ENCODE peak calls at places on chromosome 13, in six cellular contexts. One of them, this sample, is unnamed.

GRCh38 chr13:51770681-51771417 is 33.1 kb downstream of the DHRS12 start:
- DNase-seq in EL: no peak
- DNase-seq in effector CD4-positive, alpha-beta T cell: no peak
- DNase-seq in iPS DF 6.9: no peak
- DNase-seq in Ammon's horn: no peak
- DNase-seq in NCI-H446 treated with DMSO at 0.1 percent for 48 hours: no peak
- DNase-seq in this sample: no peak

GRCh38 chr13:31538067-31539042 is 201.0 kb upstream of the RXFP2 start:
- DNase-seq in EL: peak
- DNase-seq in effector CD4-positive, alpha-beta T cell: no peak
- DNase-seq in iPS DF 6.9: peak
- DNase-seq in Ammon's horn: no peak
- DNase-seq in NCI-H446 treated with DMSO at 0.1 percent for 48 hours: no peak
- DNase-seq in this sample: no peak

GRCh38 chr13:77267362-77267761 is 59.5 kb downstream of the MYCBP2 start:
- DNase-seq in EL: peak
- DNase-seq in effector CD4-positive, alpha-beta T cell: no peak
- DNase-seq in iPS DF 6.9: no peak
- DNase-seq in Ammon's horn: no peak
- DNase-seq in NCI-H446 treated with DMSO at 0.1 percent for 48 hours: no peak
- DNase-seq in this sample: no peak

GRCh38 chr13:98406971-98407370 is 169.9 kb downstream of the STK24 start:
- DNase-seq in EL: no peak
- DNase-seq in effector CD4-positive, alpha-beta T cell: no peak
- DNase-seq in iPS DF 6.9: no peak
- DNase-seq in Ammon's horn: no peak
- DNase-seq in NCI-H446 treated with DMSO at 0.1 percent for 48 hours: no peak
- DNase-seq in this sample: no peak

GRCh38 chr13:41917641-41918040 is 43.3 kb downstream of the VWA8 start:
- DNase-seq in EL: peak
- DNase-seq in effector CD4-positive, alpha-beta T cell: no peak
- DNase-seq in iPS DF 6.9: no peak
- DNase-seq in Ammon's horn: no peak
- DNase-seq in NCI-H446 treated with DMSO at 0.1 percent for 48 hours: no peak
- DNase-seq in this sample: no peak

GRCh38 chr13:106467406-106468122 is 67.9 kb downstream of the EFNB2 start:
- DNase-seq in EL: no peak
- DNase-seq in effector CD4-positive, alpha-beta T cell: no peak
- DNase-seq in iPS DF 6.9: no peak
- DNase-seq in Ammon's horn: no peak
- DNase-seq in NCI-H446 treated with DMSO at 0.1 percent for 48 hours: no peak
- DNase-seq in this sample: no peak

GRCh38 chr13:21402586-21403307 is 56.4 kb downstream of the ZDHHC20 start:
- DNase-seq in EL: peak
- DNase-seq in effector CD4-positive, alpha-beta T cell: no peak
- DNase-seq in iPS DF 6.9: no peak
- DNase-seq in Ammon's horn: no peak
- DNase-seq in NCI-H446 treated with DMSO at 0.1 percent for 48 hours: no peak
- DNase-seq in this sample: no peak

GRCh38 chr13:83024226-83024625 is 858.0 kb downstream of the SLITRK1 start:
- DNase-seq in EL: no peak
- DNase-seq in effector CD4-positive, alpha-beta T cell: no peak
- DNase-seq in iPS DF 6.9: no peak
- DNase-seq in Ammon's horn: no peak
- DNase-seq in NCI-H446 treated with DMSO at 0.1 percent for 48 hours: no peak
- DNase-seq in this sample: no peak

GRCh38 chr13:76725211-76725610 is 161.0 kb downstream of the KCTD12 start:
- DNase-seq in EL: peak
- DNase-seq in effector CD4-positive, alpha-beta T cell: no peak
- DNase-seq in iPS DF 6.9: no peak
- DNase-seq in Ammon's horn: no peak
- DNase-seq in NCI-H446 treated with DMSO at 0.1 percent for 48 hours: no peak
- DNase-seq in this sample: no peak

GRCh38 chr13:76974618-76974975 is 17.3 kb upstream of the CLN5 start:
- DNase-seq in EL: no peak
- DNase-seq in effector CD4-positive, alpha-beta T cell: no peak
- DNase-seq in iPS DF 6.9: no peak
- DNase-seq in Ammon's horn: no peak
- DNase-seq in NCI-H446 treated with DMSO at 0.1 percent for 48 hours: no peak
- DNase-seq in this sample: no peak

GRCh38 chr13:34897220-34897619 is 44.9 kb upstream of the NBEA start:
- DNase-seq in EL: no peak
- DNase-seq in effector CD4-positive, alpha-beta T cell: no peak
- DNase-seq in iPS DF 6.9: no peak
- DNase-seq in Ammon's horn: no peak
- DNase-seq in NCI-H446 treated with DMSO at 0.1 percent for 48 hours: no peak
- DNase-seq in this sample: no peak

GRCh38 chr13:97659602-97660001 is 225.6 kb downstream of the RAP2A start:
- DNase-seq in EL: no peak
- DNase-seq in effector CD4-positive, alpha-beta T cell: no peak
- DNase-seq in iPS DF 6.9: no peak
- DNase-seq in Ammon's horn: peak
- DNase-seq in NCI-H446 treated with DMSO at 0.1 percent for 48 hours: no peak
- DNase-seq in this sample: no peak

GRCh38 chr13:40794414-40795368 is 5.3 kb downstream of the SLC25A15 start:
- DNase-seq in EL: no peak
- DNase-seq in effector CD4-positive, alpha-beta T cell: no peak
- DNase-seq in iPS DF 6.9: no peak
- DNase-seq in Ammon's horn: no peak
- DNase-seq in NCI-H446 treated with DMSO at 0.1 percent for 48 hours: no peak
- DNase-seq in this sample: no peak

GRCh38 chr13:104586010-104586746 is 1520.0 kb upstream of the SLC10A2 start:
- DNase-seq in EL: peak
- DNase-seq in effector CD4-positive, alpha-beta T cell: no peak
- DNase-seq in iPS DF 6.9: no peak
- DNase-seq in Ammon's horn: no peak
- DNase-seq in NCI-H446 treated with DMSO at 0.1 percent for 48 hours: no peak
- DNase-seq in this sample: no peak

GRCh38 chr13:48646791-48647190 is 6.9 kb upstream of the CYSLTR2 start:
- DNase-seq in EL: no peak
- DNase-seq in effector CD4-positive, alpha-beta T cell: no peak
- DNase-seq in iPS DF 6.9: no peak
- DNase-seq in Ammon's horn: no peak
- DNase-seq in NCI-H446 treated with DMSO at 0.1 percent for 48 hours: no peak
- DNase-seq in this sample: no peak

GRCh38 chr13:100382787-100383186 is 205.8 kb downstream of the GGACT start:
- DNase-seq in EL: peak
- DNase-seq in effector CD4-positive, alpha-beta T cell: no peak
- DNase-seq in iPS DF 6.9: no peak
- DNase-seq in Ammon's horn: no peak
- DNase-seq in NCI-H446 treated with DMSO at 0.1 percent for 48 hours: no peak
- DNase-seq in this sample: no peak

GRCh38 chr13:92612892-92613291 is 613.7 kb upstream of the GPC6 start:
- DNase-seq in EL: no peak
- DNase-seq in effector CD4-positive, alpha-beta T cell: no peak
- DNase-seq in iPS DF 6.9: no peak
- DNase-seq in Ammon's horn: no peak
- DNase-seq in NCI-H446 treated with DMSO at 0.1 percent for 48 hours: no peak
- DNase-seq in this sample: no peak

GRCh38 chr13:110627761-110628476 is 12.6 kb downstream of the NAXD start:
- DNase-seq in EL: no peak
- DNase-seq in effector CD4-positive, alpha-beta T cell: no peak
- DNase-seq in iPS DF 6.9: no peak
- DNase-seq in Ammon's horn: no peak
- DNase-seq in NCI-H446 treated with DMSO at 0.1 percent for 48 hours: no peak
- DNase-seq in this sample: no peak

GRCh38 chr13:106865706-106866288 is 297.9 kb upstream of the ARGLU1 start:
- DNase-seq in EL: no peak
- DNase-seq in effector CD4-positive, alpha-beta T cell: no peak
- DNase-seq in iPS DF 6.9: no peak
- DNase-seq in Ammon's horn: no peak
- DNase-seq in NCI-H446 treated with DMSO at 0.1 percent for 48 hours: no peak
- DNase-seq in this sample: no peak

GRCh38 chr13:39401756-39402155 is 201.2 kb downstream of the LHFPL6 start:
- DNase-seq in EL: no peak
- DNase-seq in effector CD4-positive, alpha-beta T cell: no peak
- DNase-seq in iPS DF 6.9: no peak
- DNase-seq in Ammon's horn: no peak
- DNase-seq in NCI-H446 treated with DMSO at 0.1 percent for 48 hours: no peak
- DNase-seq in this sample: no peak

GRCh38 chr13:34162545-34162936 is 344.6 kb downstream of the RFC3 start:
- DNase-seq in EL: peak
- DNase-seq in effector CD4-positive, alpha-beta T cell: no peak
- DNase-seq in iPS DF 6.9: no peak
- DNase-seq in Ammon's horn: no peak
- DNase-seq in NCI-H446 treated with DMSO at 0.1 percent for 48 hours: no peak
- DNase-seq in this sample: no peak

GRCh38 chr13:102035969-102036368 is 365.9 kb downstream of the FGF14 start:
- DNase-seq in EL: no peak
- DNase-seq in effector CD4-positive, alpha-beta T cell: no peak
- DNase-seq in iPS DF 6.9: no peak
- DNase-seq in Ammon's horn: no peak
- DNase-seq in NCI-H446 treated with DMSO at 0.1 percent for 48 hours: no peak
- DNase-seq in this sample: no peak

GRCh38 chr13:31540316-31540715 is 199.0 kb upstream of the RXFP2 start:
- DNase-seq in EL: no peak
- DNase-seq in effector CD4-positive, alpha-beta T cell: no peak
- DNase-seq in iPS DF 6.9: no peak
- DNase-seq in Ammon's horn: no peak
- DNase-seq in NCI-H446 treated with DMSO at 0.1 percent for 48 hours: no peak
- DNase-seq in this sample: no peak

GRCh38 chr13:98022210-98022609 is 68.7 kb downstream of the IPO5 start:
- DNase-seq in EL: peak
- DNase-seq in effector CD4-positive, alpha-beta T cell: no peak
- DNase-seq in iPS DF 6.9: no peak
- DNase-seq in Ammon's horn: peak
- DNase-seq in NCI-H446 treated with DMSO at 0.1 percent for 48 hours: peak
- DNase-seq in this sample: no peak

GRCh38 chr13:49690133-49690989 is 925 bp downstream of the EBPL start:
- DNase-seq in EL: peak
- DNase-seq in effector CD4-positive, alpha-beta T cell: no peak
- DNase-seq in iPS DF 6.9: no peak
- DNase-seq in Ammon's horn: no peak
- DNase-seq in NCI-H446 treated with DMSO at 0.1 percent for 48 hours: no peak
- DNase-seq in this sample: no peak

GRCh38 chr13:32039056-32039455 is 7.5 kb downstream of the FRY start:
- DNase-seq in EL: no peak
- DNase-seq in effector CD4-positive, alpha-beta T cell: no peak
- DNase-seq in iPS DF 6.9: no peak
- DNase-seq in Ammon's horn: no peak
- DNase-seq in NCI-H446 treated with DMSO at 0.1 percent for 48 hours: no peak
- DNase-seq in this sample: no peak

GRCh38 chr13:97417698-97418097 is 16.3 kb upstream of the RAP2A start:
- DNase-seq in EL: no peak
- DNase-seq in effector CD4-positive, alpha-beta T cell: no peak
- DNase-seq in iPS DF 6.9: no peak
- DNase-seq in Ammon's horn: no peak
- DNase-seq in NCI-H446 treated with DMSO at 0.1 percent for 48 hours: no peak
- DNase-seq in this sample: no peak

GRCh38 chr13:103351035-103351828 is 285.0 kb upstream of the SLC10A2 start:
- DNase-seq in EL: no peak
- DNase-seq in effector CD4-positive, alpha-beta T cell: no peak
- DNase-seq in iPS DF 6.9: no peak
- DNase-seq in Ammon's horn: no peak
- DNase-seq in NCI-H446 treated with DMSO at 0.1 percent for 48 hours: no peak
- DNase-seq in this sample: no peak

GRCh38 chr13:21541980-21542379 is 62.0 kb downstream of the MICU2 start:
- DNase-seq in EL: no peak
- DNase-seq in effector CD4-positive, alpha-beta T cell: no peak
- DNase-seq in iPS DF 6.9: no peak
- DNase-seq in Ammon's horn: no peak
- DNase-seq in NCI-H446 treated with DMSO at 0.1 percent for 48 hours: no peak
- DNase-seq in this sample: no peak

GRCh38 chr13:44045179-44045562 is 165.5 kb downstream of the LACC1 start:
- DNase-seq in EL: no peak
- DNase-seq in effector CD4-positive, alpha-beta T cell: no peak
- DNase-seq in iPS DF 6.9: no peak
- DNase-seq in Ammon's horn: peak
- DNase-seq in NCI-H446 treated with DMSO at 0.1 percent for 48 hours: no peak
- DNase-seq in this sample: no peak

GRCh38 chr13:109918179-109918651 is 131.8 kb upstream of the IRS2 start:
- DNase-seq in EL: peak
- DNase-seq in effector CD4-positive, alpha-beta T cell: no peak
- DNase-seq in iPS DF 6.9: no peak
- DNase-seq in Ammon's horn: peak
- DNase-seq in NCI-H446 treated with DMSO at 0.1 percent for 48 hours: no peak
- DNase-seq in this sample: no peak

GRCh38 chr13:55001881-55002280 is 1973.3 kb downstream of the OLFM4 start:
- DNase-seq in EL: no peak
- DNase-seq in effector CD4-positive, alpha-beta T cell: no peak
- DNase-seq in iPS DF 6.9: no peak
- DNase-seq in Ammon's horn: no peak
- DNase-seq in NCI-H446 treated with DMSO at 0.1 percent for 48 hours: no peak
- DNase-seq in this sample: no peak

GRCh38 chr13:106109391-106109791 is 426.1 kb downstream of the EFNB2 start:
- DNase-seq in EL: peak
- DNase-seq in effector CD4-positive, alpha-beta T cell: no peak
- DNase-seq in iPS DF 6.9: no peak
- DNase-seq in Ammon's horn: no peak
- DNase-seq in NCI-H446 treated with DMSO at 0.1 percent for 48 hours: no peak
- DNase-seq in this sample: no peak

GRCh38 chr13:47661076-47661475 is 340.0 kb downstream of the SUCLA2 start:
- DNase-seq in EL: peak
- DNase-seq in effector CD4-positive, alpha-beta T cell: no peak
- DNase-seq in iPS DF 6.9: no peak
- DNase-seq in Ammon's horn: no peak
- DNase-seq in NCI-H446 treated with DMSO at 0.1 percent for 48 hours: no peak
- DNase-seq in this sample: no peak

GRCh38 chr13:48043789-48044503 is 6.4 kb downstream of the NUDT15 start:
- DNase-seq in EL: peak
- DNase-seq in effector CD4-positive, alpha-beta T cell: no peak
- DNase-seq in iPS DF 6.9: no peak
- DNase-seq in Ammon's horn: no peak
- DNase-seq in NCI-H446 treated with DMSO at 0.1 percent for 48 hours: no peak
- DNase-seq in this sample: no peak

GRCh38 chr13:21673592-21674270 is 2.9 kb downstream of the FGF9 start:
- DNase-seq in EL: peak
- DNase-seq in effector CD4-positive, alpha-beta T cell: peak
- DNase-seq in iPS DF 6.9: no peak
- DNase-seq in Ammon's horn: peak
- DNase-seq in NCI-H446 treated with DMSO at 0.1 percent for 48 hours: no peak
- DNase-seq in this sample: no peak

This sample was measured in iPS DF 19.7.